ENCODE peak calls at places on chromosomes 7 and 10, in seven cellular contexts. One of them, this sample, is unnamed.

GRCh38 chr10:110420401-110421193 is 77.1 kb upstream of the DUSP5 start:
- DNase-seq in heart left ventricle: peak; percentile 53
- DNase-seq in NT2/D1: no peak
- DNase-seq in tibial nerve: peak; percentile 74
- DNase-seq in pancreas: no peak
- DNase-seq in HepG2: no peak
- DNase-seq in BE2C: peak; percentile 64
- DNase-seq in this sample: no peak

GRCh38 chr10:7153750-7154149 is 257.1 kb downstream of the SFMBT2 start:
- DNase-seq in heart left ventricle: no peak
- DNase-seq in NT2/D1: no peak
- DNase-seq in tibial nerve: no peak
- DNase-seq in pancreas: no peak
- DNase-seq in HepG2: no peak
- DNase-seq in BE2C: no peak
- DNase-seq in this sample: no peak

GRCh38 chr10:43943119-43943824 is 294.6 kb upstream of the ZNF32 start:
- DNase-seq in heart left ventricle: no peak
- DNase-seq in NT2/D1: no peak
- DNase-seq in tibial nerve: no peak
- DNase-seq in pancreas: no peak
- DNase-seq in HepG2: no peak
- DNase-seq in BE2C: no peak
- DNase-seq in this sample: no peak

GRCh38 chr7:53904355-53904754 is 637.8 kb upstream of the VSTM2A start:
- DNase-seq in heart left ventricle: no peak
- DNase-seq in NT2/D1: peak; percentile 39
- DNase-seq in tibial nerve: no peak
- DNase-seq in pancreas: no peak
- DNase-seq in HepG2: no peak
- DNase-seq in BE2C: no peak
- DNase-seq in this sample: no peak

GRCh38 chr7:133282094-133282493 is 29.2 kb downstream of the EXOC4 start:
- DNase-seq in heart left ventricle: no peak
- DNase-seq in NT2/D1: no peak
- DNase-seq in tibial nerve: no peak
- DNase-seq in pancreas: no peak
- DNase-seq in HepG2: no peak
- DNase-seq in BE2C: no peak
- DNase-seq in this sample: no peak

GRCh38 chr10:31744025-31744424 is 184.6 kb downstream of the ARHGAP12 start:
- DNase-seq in heart left ventricle: no peak
- DNase-seq in NT2/D1: no peak
- DNase-seq in tibial nerve: no peak
- DNase-seq in pancreas: no peak
- DNase-seq in HepG2: no peak
- DNase-seq in BE2C: no peak
- DNase-seq in this sample: no peak

GRCh38 chr10:92790449-92790848 is 57.9 kb upstream of the EXOC6 start:
- DNase-seq in heart left ventricle: no peak
- DNase-seq in NT2/D1: no peak
- DNase-seq in tibial nerve: no peak
- DNase-seq in pancreas: no peak
- DNase-seq in HepG2: no peak
- DNase-seq in BE2C: no peak
- DNase-seq in this sample: no peak

GRCh38 chr10:36676321-36677169 is 448.9 kb upstream of the ANKRD30A start:
- DNase-seq in heart left ventricle: no peak
- DNase-seq in NT2/D1: no peak
- DNase-seq in tibial nerve: no peak
- DNase-seq in pancreas: no peak
- DNase-seq in HepG2: no peak
- DNase-seq in BE2C: no peak
- DNase-seq in this sample: no peak

GRCh38 chr10:46028584-46029570 is 1.5 kb downstream of the NCOA4 start:
- DNase-seq in heart left ventricle: no peak
- DNase-seq in NT2/D1: peak; percentile 13
- DNase-seq in tibial nerve: peak; percentile 18
- DNase-seq in pancreas: no peak
- DNase-seq in HepG2: peak; percentile 95
- DNase-seq in BE2C: peak; percentile 26
- DNase-seq in this sample: no peak

GRCh38 chr7:2873146-2873545 is 29.0 kb upstream of the GNA12 start:
- DNase-seq in heart left ventricle: peak; percentile 66
- DNase-seq in NT2/D1: no peak
- DNase-seq in tibial nerve: no peak
- DNase-seq in pancreas: no peak
- DNase-seq in HepG2: no peak
- DNase-seq in BE2C: peak; percentile 71
- DNase-seq in this sample: no peak

GRCh38 chr7:45347804-45348203 is 190.2 kb downstream of the RAMP3 start:
- DNase-seq in heart left ventricle: no peak
- DNase-seq in NT2/D1: peak; percentile 63
- DNase-seq in tibial nerve: no peak
- DNase-seq in pancreas: no peak
- DNase-seq in HepG2: no peak
- DNase-seq in BE2C: peak; percentile 92
- DNase-seq in this sample: no peak

GRCh38 chr10:125067764-125068163 is 92.6 kb downstream of the CTBP2 start:
- DNase-seq in heart left ventricle: no peak
- DNase-seq in NT2/D1: no peak
- DNase-seq in tibial nerve: no peak
- DNase-seq in pancreas: no peak
- DNase-seq in HepG2: no peak
- DNase-seq in BE2C: no peak
- DNase-seq in this sample: no peak

GRCh38 chr10:125068406-125068805 is 92.0 kb downstream of the CTBP2 start:
- DNase-seq in heart left ventricle: no peak
- DNase-seq in NT2/D1: no peak
- DNase-seq in tibial nerve: no peak
- DNase-seq in pancreas: no peak
- DNase-seq in HepG2: no peak
- DNase-seq in BE2C: no peak
- DNase-seq in this sample: no peak

GRCh38 chr10:125072824-125073223 is 87.5 kb downstream of the CTBP2 start:
- DNase-seq in heart left ventricle: no peak
- DNase-seq in NT2/D1: no peak
- DNase-seq in tibial nerve: no peak
- DNase-seq in pancreas: no peak
- DNase-seq in HepG2: no peak
- DNase-seq in BE2C: no peak
- DNase-seq in this sample: no peak

GRCh38 chr10:125073996-125074395 is 86.4 kb downstream of the CTBP2 start:
- DNase-seq in heart left ventricle: no peak
- DNase-seq in NT2/D1: no peak
- DNase-seq in tibial nerve: no peak
- DNase-seq in pancreas: no peak
- DNase-seq in HepG2: no peak
- DNase-seq in BE2C: no peak
- DNase-seq in this sample: no peak

GRCh38 chr10:125071008-125071407 is 89.4 kb downstream of the CTBP2 start:
- DNase-seq in heart left ventricle: no peak
- DNase-seq in NT2/D1: no peak
- DNase-seq in tibial nerve: no peak
- DNase-seq in pancreas: no peak
- DNase-seq in HepG2: no peak
- DNase-seq in BE2C: no peak
- DNase-seq in this sample: no peak
- H3K27me3 ChIP-seq in heart left ventricle: no peaks in the 10 kb centered on the region
- H3K27me3 ChIP-seq in NT2/D1: no peaks in the 10 kb centered on the region
- H3K27me3 ChIP-seq in tibial nerve: no peaks in the 10 kb centered on the region
- H3K27me3 ChIP-seq in pancreas: no peaks in the 10 kb centered on the region
- H3K27me3 ChIP-seq in HepG2: peaks cover 38% of the 10 kb centered on the region
- H3K27me3 ChIP-seq in BE2C: no peaks in the 10 kb centered on the region
- H3K27me3 ChIP-seq in this sample: no peaks in the 10 kb centered on the region

DNA sequence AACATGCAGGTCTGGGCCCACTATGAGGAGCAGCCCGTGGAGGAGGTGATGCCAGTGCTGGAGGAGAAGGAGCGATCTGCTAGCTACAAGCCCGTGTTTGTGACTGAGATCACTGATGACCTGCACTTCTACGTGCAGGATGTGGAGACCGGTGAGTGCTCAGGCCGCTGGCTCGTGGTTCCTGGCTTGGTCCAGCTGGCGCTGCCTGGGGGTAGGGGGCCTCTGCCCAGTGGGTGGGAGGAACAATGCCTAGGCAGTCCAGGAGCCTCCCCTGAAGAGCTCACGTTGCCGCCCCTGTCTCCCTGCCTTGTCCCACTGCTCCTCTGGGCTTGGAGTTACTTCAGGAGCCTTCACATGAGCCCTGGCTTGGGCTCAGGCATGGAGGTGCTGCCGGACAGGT is 50.1 kb upstream of the LRRC4 start:
- DNase-seq in heart left ventricle: no peak
- DNase-seq in NT2/D1: no peak
- DNase-seq in tibial nerve: no peak
- DNase-seq in pancreas: no peak
- DNase-seq in HepG2: no peak
- DNase-seq in BE2C: no peak
- DNase-seq in this sample: no peak
- H3K36me3 ChIP-seq in heart left ventricle: peaks cover 15% of the 10 kb centered on the region
- H3K36me3 ChIP-seq in NT2/D1: peaks cover 58% of the 10 kb centered on the region
- H3K36me3 ChIP-seq in tibial nerve: peaks cover 17% of the 10 kb centered on the region
- H3K36me3 ChIP-seq in pancreas: peaks cover under 1% of the 10 kb centered on the region
- H3K36me3 ChIP-seq in HepG2: peaks cover 57% of the 10 kb centered on the region
- H3K36me3 ChIP-seq in BE2C: peaks cover 14% of the 10 kb centered on the region
- H3K36me3 ChIP-seq in this sample: peaks cover 24% of the 10 kb centered on the region

GRCh38 chr10:50506861-50507573 is 116.7 kb downstream of the SGMS1 start:
- DNase-seq in heart left ventricle: peak; percentile 51
- DNase-seq in NT2/D1: no peak
- DNase-seq in tibial nerve: peak; percentile 45
- DNase-seq in pancreas: no peak
- DNase-seq in HepG2: peak; percentile 58
- DNase-seq in BE2C: no peak
- DNase-seq in this sample: no peak

GRCh38 chr10:50510517-50511473 is 113.0 kb downstream of the SGMS1 start:
- DNase-seq in heart left ventricle: no peak
- DNase-seq in NT2/D1: no peak
- DNase-seq in tibial nerve: no peak
- DNase-seq in pancreas: no peak
- DNase-seq in HepG2: no peak
- DNase-seq in BE2C: no peak
- DNase-seq in this sample: no peak

GRCh38 chr10:50512214-50512595 is 111.6 kb downstream of the SGMS1 start:
- DNase-seq in heart left ventricle: no peak
- DNase-seq in NT2/D1: no peak
- DNase-seq in tibial nerve: no peak
- DNase-seq in pancreas: no peak
- DNase-seq in HepG2: no peak
- DNase-seq in BE2C: no peak
- DNase-seq in this sample: no peak

GRCh38 chr10:50511512-50512213 is 112.1 kb downstream of the SGMS1 start:
- DNase-seq in heart left ventricle: no peak
- DNase-seq in NT2/D1: no peak
- DNase-seq in tibial nerve: no peak
- DNase-seq in pancreas: no peak
- DNase-seq in HepG2: peak; percentile 79
- DNase-seq in BE2C: no peak
- DNase-seq in this sample: no peak

DNA sequence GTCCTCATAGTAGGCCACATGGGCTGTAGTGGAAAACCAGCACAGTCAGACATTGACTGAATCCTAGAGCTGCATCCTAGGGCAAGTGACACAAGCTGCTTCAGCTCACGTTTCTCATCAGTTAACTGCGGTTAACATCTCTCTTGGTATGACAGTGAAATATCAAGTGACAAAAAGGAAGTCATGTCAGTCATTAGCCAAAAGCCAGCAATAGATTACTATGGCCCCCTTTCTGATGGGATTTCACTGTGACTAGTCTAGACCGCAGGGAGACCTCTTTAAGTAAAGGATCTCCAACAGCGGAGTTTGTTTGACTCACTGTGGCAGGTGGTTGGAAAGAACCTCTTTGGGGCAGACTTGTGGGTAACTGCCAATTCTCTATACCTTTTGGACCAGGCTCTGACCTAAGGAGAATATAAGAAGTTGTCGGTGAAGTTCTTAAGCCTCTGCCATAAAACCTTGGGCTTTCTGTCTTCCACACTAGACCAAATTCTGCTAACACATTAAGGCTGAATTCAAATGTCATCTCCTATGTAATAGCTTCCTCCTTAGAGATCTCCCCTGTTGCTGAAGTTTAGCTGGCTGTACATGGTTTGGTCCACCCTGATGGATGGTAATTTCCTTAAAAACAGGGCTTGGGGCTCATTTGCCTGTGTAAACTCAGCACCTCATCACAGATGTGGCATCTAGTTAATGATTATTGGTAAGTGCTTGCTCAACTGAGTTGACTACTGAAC is 115.3 kb downstream of the SGMS1 start:
- DNase-seq in heart left ventricle: no peak
- DNase-seq in NT2/D1: no peak
- DNase-seq in tibial nerve: no peak
- DNase-seq in pancreas: no peak
- DNase-seq in HepG2: peak; percentile 35
- DNase-seq in BE2C: no peak
- DNase-seq in this sample: peak; percentile 15
- H3K4me1 ChIP-seq in heart left ventricle: no peaks in the 10 kb centered on the region
- H3K4me1 ChIP-seq in NT2/D1: no peaks in the 10 kb centered on the region
- H3K4me1 ChIP-seq in tibial nerve: no peaks in the 10 kb centered on the region
- H3K4me1 ChIP-seq in pancreas: peaks cover 48% of the 10 kb centered on the region
- H3K4me1 ChIP-seq in HepG2: peaks cover 74% of the 10 kb centered on the region
- H3K4me1 ChIP-seq in BE2C: peaks cover 5% of the 10 kb centered on the region
- H3K4me1 ChIP-seq in this sample: peaks cover 51% of the 10 kb centered on the region

GRCh38 chr7:108002726-108003590 is at the start of gene LAMB1:
- DNase-seq in heart left ventricle: peak; percentile 83
- DNase-seq in NT2/D1: peak; percentile 49
- DNase-seq in tibial nerve: peak; percentile 51
- DNase-seq in pancreas: peak; percentile 78
- DNase-seq in HepG2: peak; percentile 73
- DNase-seq in BE2C: peak; percentile 87
- DNase-seq in this sample: no peak

GRCh38 chr7:108000875-108001758 is 1.8 kb downstream of the LAMB1 start:
- DNase-seq in heart left ventricle: peak; percentile 63
- DNase-seq in NT2/D1: no peak
- DNase-seq in tibial nerve: no peak
- DNase-seq in pancreas: peak; percentile 42
- DNase-seq in HepG2: no peak
- DNase-seq in BE2C: peak; percentile 78
- DNase-seq in this sample: no peak

GRCh38 chr7:108001759-108002725 is 919 bp downstream of the LAMB1 start:
- DNase-seq in heart left ventricle: peak; percentile 48
- DNase-seq in NT2/D1: no peak
- DNase-seq in tibial nerve: no peak
- DNase-seq in pancreas: peak; percentile 37
- DNase-seq in HepG2: no peak
- DNase-seq in BE2C: peak; percentile 84
- DNase-seq in this sample: no peak

GRCh38 chr7:108004220-108005142 is 1.5 kb upstream of the LAMB1 start:
- DNase-seq in heart left ventricle: no peak
- DNase-seq in NT2/D1: no peak
- DNase-seq in tibial nerve: peak; percentile 35
- DNase-seq in pancreas: peak; percentile 46
- DNase-seq in HepG2: peak; percentile 88
- DNase-seq in BE2C: no peak
- DNase-seq in this sample: no peak

DNA sequence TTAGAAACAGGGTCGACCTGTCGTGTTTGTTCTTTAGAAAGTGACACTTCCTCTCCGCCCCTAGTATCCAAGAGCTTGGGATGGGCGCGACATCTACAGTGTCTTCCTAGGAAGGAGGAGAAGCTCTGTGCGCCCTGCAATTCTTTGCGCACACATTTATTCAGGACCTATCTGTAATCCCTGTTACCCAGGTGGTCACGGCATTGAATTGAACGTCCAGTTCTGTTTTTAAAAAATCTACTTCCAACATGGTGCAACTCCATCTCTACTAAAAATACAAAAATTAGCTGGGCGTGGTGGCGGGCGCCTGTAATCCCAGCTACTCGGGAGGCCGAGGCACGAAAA is 602 bp upstream of the LAMB1 start:
- DNase-seq in heart left ventricle: no peak
- DNase-seq in NT2/D1: no peak
- DNase-seq in tibial nerve: no peak
- DNase-seq in pancreas: no peak
- DNase-seq in HepG2: no peak
- DNase-seq in BE2C: no peak
- DNase-seq in this sample: no peak
- H3K27me3 ChIP-seq in heart left ventricle: no peaks in the 10 kb centered on the region
- H3K27me3 ChIP-seq in NT2/D1: peaks cover 28% of the 10 kb centered on the region
- H3K27me3 ChIP-seq in tibial nerve: no peaks in the 10 kb centered on the region
- H3K27me3 ChIP-seq in pancreas: no peaks in the 10 kb centered on the region
- H3K27me3 ChIP-seq in HepG2: no peaks in the 10 kb centered on the region
- H3K27me3 ChIP-seq in BE2C: no peaks in the 10 kb centered on the region
- H3K27me3 ChIP-seq in this sample: peaks cover 15% of the 10 kb centered on the region